ENCODE peak calls at places on chromosomes 16 and 17, in nine cellular contexts. C, V, T, D, A, S, I, Q and W are unnamed samples.

GRCh38 chr16:14146445-14146844 is 75.3 kb downstream of the MRTFB start:
- DNase-seq in V (no peak), A (no peak), D (no peak), Q (no peak), S (no peak), T (no peak), I (no peak), C (peak), W (no peak)

GRCh38 chr17:42329025-42329976 is 41.0 kb downstream of the STAT5A start:
- DNase-seq in V (no peak), C (no peak), D (no peak), Q (no peak), A (no peak), S (no peak), I (peak), T (peak), W (no peak)

GRCh38 chr17:81223758-81224122 is 975 bp upstream of the CEP131 start:
- DNase-seq in D (no peak), I (no peak), C (no peak), Q (no peak), T (no peak), A (no peak), V (no peak), S (no peak), W (no peak)

GRCh38 chr17:57130708-57131461 is 45.8 kb downstream of the AKAP1 start:
- DNase-seq in S (peak), C (peak), V (peak), D (peak), Q (no peak), T (peak), A (peak), I (peak), W (peak)

GRCh38 chr17:1095853-1096675 is 83.7 kb downstream of the ABR start:
- DNase-seq in C (no peak), Q (no peak), D (no peak), S (no peak), A (no peak), I (no peak), V (no peak), T (no peak), W (no peak)

GRCh38 chr16:87653234-87653633 is 50.9 kb downstream of the JPH3 start:
- DNase-seq in S (no peak), I (no peak), D (no peak), V (no peak), T (no peak), Q (no peak), C (no peak), A (no peak), W (no peak)

GRCh38 chr16:87918866-87919680 is 17.3 kb downstream of the CA5A start:
- DNase-seq in A (no peak), V (peak), C (no peak), I (peak), T (no peak), D (no peak), S (no peak), Q (no peak), W (no peak)

GRCh38 chr17:48970224-48970623 is 1.8 kb upstream of the GIP start:
- DNase-seq in V (no peak), Q (no peak), T (no peak), S (peak), I (no peak), A (no peak), C (no peak), D (no peak), W (peak)

GRCh38 chr17:17749921-17750320 is 68.7 kb downstream of the RAI1 start:
- DNase-seq in D (no peak), Q (no peak), A (no peak), T (peak), S (no peak), V (peak), I (peak), C (peak), W (no peak)

GRCh38 chr17:59851431-59852375 is 41.0 kb downstream of the TUBD1 start:
- DNase-seq in V (no peak), D (no peak), Q (no peak), I (peak), S (no peak), A (no peak), C (no peak), T (peak), W (no peak)

GRCh38 chr17:52378860-52379259 is 220.3 kb upstream of the CA10 start:
- DNase-seq in T (no peak), S (no peak), I (no peak), C (no peak), Q (no peak), D (no peak), V (no peak), A (no peak), W (no peak)

GRCh38 chr17:784143-784542 is 2.0 kb downstream of the MRM3 start:
- DNase-seq in S (no peak), T (no peak), I (no peak), C (no peak), Q (no peak), V (no peak), D (no peak), A (no peak), W (no peak)